ENCODE peak calls at places on chromosomes 16 and 17, in ten cellular contexts. A is NCI-H1436, U is adrenal gland, S is prostate gland, F is aorta, O is activated gamma-delta T cell treated with Interleukin-2 at 50 U/mL for 16 hours, X is brain microvascular endothelial cell, D is C1 segment of cervical spinal cord, G is NCI-H2107, T is mucosa of gallbladder. Q is an unnamed sample.

GRCh38 chr16:16008666-16009065 is 59.2 kb downstream of the ABCC1 start:
- DNase-seq in A (no peak), U (no peak), S (no peak), F (no peak), O (no peak), X (no peak), D (no peak), G (no peak), T (no peak), Q (no peak)

GRCh38 chr16:27198451-27199234 is 4.7 kb upstream of the KDM8 start:
- DNase-seq in A (no peak), U (no peak), S (no peak), F (no peak), O (no peak), X (no peak), D (no peak), G (no peak), T (no peak), Q (no peak)

GRCh38 chr17:2337811-2338657 is 733 bp downstream of the SGSM2 start:
- DNase-seq in A (peak), U (peak), S (peak), F (peak), O (peak), X (no peak), D (no peak), G (no peak), T (peak), Q (peak)

GRCh38 chr17:7260601-7261376 is 1.5 kb downstream of the CLDN7 start:
- DNase-seq in A (no peak), U (no peak), S (peak), F (peak), O (peak), X (no peak), D (no peak), G (peak), T (no peak), Q (no peak)

GRCh38 chr16:79661578-79661977 is 61.0 kb upstream of the MAF start:
- DNase-seq in A (no peak), U (no peak), S (no peak), F (no peak), O (no peak), X (no peak), D (no peak), G (no peak), T (no peak), Q (no peak)

GRCh38 chr17:76273923-76274558 is 8.9 kb downstream of the UBALD2 start:
- DNase-seq in A (no peak), U (no peak), S (no peak), F (no peak), O (no peak), X (no peak), D (no peak), G (no peak), T (no peak), Q (no peak)

GRCh38 chr16:80664798-80665197 is 124.0 kb downstream of the DYNLRB2 start:
- DNase-seq in A (no peak), U (no peak), S (no peak), F (no peak), O (no peak), X (no peak), D (no peak), G (no peak), T (no peak), Q (no peak)

GRCh38 chr16:87297918-87298631 is 19.1 kb downstream of the C16orf95 start:
- DNase-seq in A (no peak), U (no peak), S (no peak), F (no peak), O (peak), X (no peak), D (no peak), G (no peak), T (peak), Q (no peak)

GRCh38 chr17:50027639-50028206 is 28.2 kb upstream of the ITGA3 start:
- DNase-seq in A (no peak), U (peak), S (no peak), F (peak), O (no peak), X (peak), D (no peak), G (no peak), T (peak), Q (peak)

GRCh38 chr16:22324787-22325597 is 27.8 kb downstream of the POLR3E start:
- DNase-seq in A (no peak), U (no peak), S (no peak), F (no peak), O (no peak), X (no peak), D (no peak), G (no peak), T (no peak), Q (no peak)

GRCh38 chr17:73045722-73046121 is 46.8 kb downstream of the SLC39A11 start:
- DNase-seq in A (no peak), U (no peak), S (no peak), F (no peak), O (no peak), X (no peak), D (no peak), G (no peak), T (no peak), Q (no peak)

GRCh38 chr16:1465567-1465915 is 9.3 kb downstream of the CLCN7 start:
- DNase-seq in A (no peak), U (no peak), S (no peak), F (no peak), O (no peak), X (no peak), D (no peak), G (no peak), T (no peak), Q (no peak)

GRCh38 chr17:43732961-43733360 is 25.6 kb downstream of the SOST start:
- DNase-seq in A (no peak), U (no peak), S (no peak), F (no peak), O (no peak), X (peak), D (no peak), G (no peak), T (no peak), Q (no peak)

GRCh38 chr16:85820604-85821372 is 21.3 kb downstream of the COX4I1 start:
- DNase-seq in A (peak), U (no peak), S (no peak), F (peak), O (no peak), X (no peak), D (no peak), G (no peak), T (no peak), Q (no peak)

GRCh38 chr17:64498308-64499203 is 1.7 kb upstream of the POLG2 start:
- DNase-seq in A (no peak), U (no peak), S (no peak), F (no peak), O (no peak), X (no peak), D (no peak), G (no peak), T (no peak), Q (no peak)